ENCODE peak calls at places on chromosome 11, in seven cellular contexts. C, F, V, N, H, U and R are unnamed samples.

GRCh38 chr11:103659743-103660142 is 376.7 kb upstream of the DDI1 start:
- DNase-seq in N (no peak), V (no peak), C (no peak), U (no peak), H (no peak), F (no peak), R (no peak)

GRCh38 chr11:17591293-17591692 is 44.2 kb downstream of the OTOG start:
- DNase-seq in U (no peak), H (no peak), V (no peak), C (no peak), F (no peak), N (no peak), R (no peak)

GRCh38 chr11:117744471-117745280 is 52.3 kb downstream of the DSCAML1 start:
- DNase-seq in C (no peak), H (no peak), V (no peak), U (no peak), F (no peak), N (no peak), R (no peak)

GRCh38 chr11:48052183-48053040 is 72.1 kb downstream of the PTPRJ start:
- DNase-seq in V (peak), H (no peak), U (no peak), F (peak), C (peak), N (no peak), R (no peak)

GRCh38 chr11:116386118-116386699 is 386.6 kb downstream of the BUD13 start:
- DNase-seq in V (no peak), F (no peak), U (no peak), H (no peak), C (no peak), N (no peak), R (no peak)

GRCh38 chr11:20111871-20112270 is 48.4 kb downstream of the DBX1 start:
- DNase-seq in N (no peak), V (no peak), C (no peak), H (no peak), U (no peak), F (no peak), R (no peak)

GRCh38 chr11:73267921-73268540 is 4.1 kb upstream of the P2RY6 start:
- DNase-seq in V (no peak), U (no peak), N (no peak), H (no peak), C (no peak), F (no peak), R (no peak)

GRCh38 chr11:92082652-92083051 is 142.0 kb upstream of the FAT3 start:
- DNase-seq in F (no peak), H (no peak), C (no peak), U (no peak), N (no peak), V (no peak), R (no peak)

GRCh38 chr11:59214141-59214893 is 1.6 kb upstream of the MPEG1 start:
- DNase-seq in N (no peak), F (no peak), U (no peak), H (no peak), C (peak), V (no peak), R (no peak)

GRCh38 chr11:45056529-45056928 is 89.9 kb upstream of the PRDM11 start:
- DNase-seq in N (no peak), V (no peak), U (no peak), F (no peak), H (no peak), C (no peak), R (no peak)

GRCh38 chr11:3994030-3994640 is 100.5 kb upstream of the RRM1 start:
- DNase-seq in C (peak), F (no peak), U (peak), H (peak), N (no peak), V (peak), R (no peak)

GRCh38 chr11:76803023-76803422 is 19.9 kb downstream of the TSKU start:
- DNase-seq in V (no peak), U (no peak), F (peak), N (no peak), C (no peak), H (no peak), R (no peak)

GRCh38 chr11:28743101-28743550 is 634.9 kb downstream of the METTL15 start:
- DNase-seq in V (peak), U (no peak), H (no peak), F (no peak), N (no peak), C (peak), R (no peak)

GRCh38 chr11:77401486-77402217 is 72.2 kb downstream of the PAK1 start:
- DNase-seq in V (no peak), F (no peak), N (no peak), C (peak), H (no peak), U (no peak), R (no peak)